ENCODE peak calls at places on chromosomes 4 and X, in four cellular contexts. B is OCI-LY7, E is IMR-90, T is suprapubic skin. Q is an unnamed sample.

GRCh38 chr4:149914521-149915115 is 99.0 kb upstream of the IQCM start:
- DNase-seq in B (peak; percentile 58), E (peak; percentile 68), T (no peak), Q (peak; percentile 86)

GRCh38 chrX:119755981-119756533 is 2.3 kb upstream of the SOWAHD start:
- DNase-seq in B (peak; percentile 60), E (peak; percentile 73), T (no peak), Q (no peak)

GRCh38 chrX:16678689-16679088 is 28.7 kb downstream of the S100G start:
- DNase-seq in B (no peak), E (no peak), T (no peak), Q (no peak)

GRCh38 chr4:47817275-47817674 is 20.6 kb downstream of the CORIN start:
- DNase-seq in B (no peak), E (no peak), T (no peak), Q (no peak)

GRCh38 chr4:85426366-85426765 is 48.6 kb upstream of the ARHGAP24 start:
- DNase-seq in B (no peak), E (no peak), T (no peak), Q (no peak)

GRCh38 chrX:99703467-99703866 is 706.6 kb downstream of the PCDH19 start:
- DNase-seq in B (no peak), E (no peak), T (no peak), Q (no peak)

GRCh38 chrX:40380649-40381488 is 199.9 kb upstream of the ATP6AP2 start:
- DNase-seq in B (no peak), E (no peak), T (no peak), Q (no peak)

GRCh38 chr4:98577956-98578355 is 80.5 kb downstream of the TSPAN5 start:
- DNase-seq in B (no peak), E (no peak), T (no peak), Q (no peak)

GRCh38 chrX:13808865-13809264 is 8.0 kb downstream of the GPM6B start:
- DNase-seq in B (no peak), E (no peak), T (no peak), Q (no peak)

GRCh38 chr4:113146876-113147358 is 97.5 kb downstream of the ANK2 start:
- DNase-seq in B (no peak), E (no peak), T (no peak), Q (no peak)
- H3K4me3 ChIP-seq in B (no peak overlapping the region), E (peak overlapping the region; percentile 44), T (peak overlapping the region; percentile 39), Q (no peak overlapping the region)

GRCh38 chrX:31127716-31128115 is 55.9 kb upstream of the FTHL17 start:
- DNase-seq in B (no peak), E (no peak), T (no peak), Q (no peak)
- TF ChIP-seq CTCF in B (no peak), E (no peak), T (no peak), Q (no peak)

GRCh38 chr4:183190900-183191527 is 92.0 kb downstream of the WWC2 start:
- DNase-seq in B (no peak), E (no peak), T (no peak), Q (no peak)
- H3K4me1 ChIP-seq in B (no peaks in the 10 kb centered on the region), E (peaks cover 3% of the 10 kb centered on the region), T (peaks cover 3% of the 10 kb centered on the region), Q (peaks cover 6% of the 10 kb centered on the region)

GRCh38 chr4:68348577-68348976 is 1.3 kb downstream of the YTHDC1 start:
- DNase-seq in B (peak; percentile 12), E (no peak), T (no peak), Q (no peak)

GRCh38 chr4:68344785-68345184 is 5.1 kb downstream of the YTHDC1 start:
- DNase-seq in B (no peak), E (no peak), T (no peak), Q (no peak)

GRCh38 chr4:68346461-68346860 is 3.4 kb downstream of the YTHDC1 start:
- DNase-seq in B (no peak), E (no peak), T (no peak), Q (no peak)

GRCh38 chr4:68349361-68350360 is at the start of gene YTHDC1:
- DNase-seq in B (peak; percentile 95), E (peak; percentile 96), T (peak; percentile 98), Q (peak; percentile 95)

GRCh38 chr4:68347845-68348244 is 2.0 kb downstream of the YTHDC1 start:
- DNase-seq in B (no peak), E (no peak), T (no peak), Q (no peak)
- H3K4me3 ChIP-seq in B (peak overlapping the region; percentile 95), E (peak overlapping the region; percentile 78), T (peak overlapping the region; percentile 93), Q (peak overlapping the region; percentile 98)

DNA sequence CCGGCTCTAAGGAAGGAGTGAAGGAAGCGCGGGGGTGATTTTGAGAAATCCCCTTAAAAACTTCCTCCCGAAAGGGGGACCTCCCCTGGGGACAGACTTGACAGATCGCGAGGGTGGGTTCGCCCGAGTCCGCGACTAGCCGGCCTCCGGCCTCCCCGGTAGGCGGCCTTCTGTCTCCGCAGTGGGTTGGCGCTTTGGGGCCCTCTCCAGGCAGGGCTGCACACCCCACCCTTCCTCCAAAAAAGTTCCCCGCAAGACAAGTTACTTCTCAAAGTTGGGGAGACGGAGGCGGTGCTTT is 24.8 kb downstream of the HOPX start:
- DNase-seq in B (no peak), E (no peak), T (no peak), Q (no peak)
- TF ChIP-seq CTCF in B (no peak), E (peak; percentile 25), T (no peak), Q (no peak)

Q was measured in BE2C.